ENCODE peak calls at places on chromosomes 5 and 9, in eight cellular contexts. Q is HepG2; P is mammary epithelial cell; C is CD8-positive, alpha-beta T cell; V is upper lobe of right lung; H is right atrium auricular region; A is left ventricle myocardium inferior; J is GM23248. O is an unnamed sample. For H3K4me1, the result is how much of the 10 kb centered on the place peaks cover.

GRCh38 chr5:78795757-78796156 is 147.2 kb upstream of the LHFPL2 start:
- DNase-seq in Q (peak), P (no peak), C (no peak), V (no peak), H (no peak), A (no peak), J (peak), O (no peak)

GRCh38 chr5:28430565-28431178 is 1392.3 kb upstream of the CDH9 start:
- DNase-seq in Q (no peak), P (no peak), C (no peak), V (no peak), H (no peak), A (no peak), J (no peak), O (no peak)

GRCh38 chr5:149834246-149834855 is 104.2 kb downstream of the PPARGC1B start:
- DNase-seq in Q (peak), P (peak), C (no peak), V (no peak), H (peak), A (no peak), J (peak), O (no peak)

GRCh38 chr5:112878760-112879159 is 17.7 kb downstream of the SRP19 start:
- DNase-seq in Q (no peak), P (peak), C (no peak), V (no peak), H (no peak), A (no peak), J (no peak), O (no peak)

GRCh38 chr9:23779220-23779619 is 46.8 kb downstream of the ELAVL2 start:
- DNase-seq in Q (no peak), P (no peak), C (no peak), V (no peak), H (no peak), A (no peak), J (no peak), O (no peak)

GRCh38 chr9:3299872-3300271 is 225.9 kb downstream of the RFX3 start:
- DNase-seq in Q (no peak), P (no peak), C (no peak), V (no peak), H (no peak), A (no peak), J (no peak), O (no peak)

GRCh38 chr9:134208310-134208841 is 44.0 kb upstream of the RNU6ATAC start:
- DNase-seq in Q (no peak), P (no peak), C (no peak), V (peak), H (no peak), A (peak), J (no peak), O (no peak)

GRCh38 chr5:77761606-77762005 is 14.5 kb downstream of the TBCA start:
- DNase-seq in Q (no peak), P (no peak), C (no peak), V (no peak), H (no peak), A (no peak), J (no peak), O (no peak)

GRCh38 chr5:52466749-52467148 is 321.0 kb upstream of the ITGA1 start:
- DNase-seq in Q (no peak), P (no peak), C (no peak), V (no peak), H (no peak), A (no peak), J (no peak), O (no peak)

DNA sequence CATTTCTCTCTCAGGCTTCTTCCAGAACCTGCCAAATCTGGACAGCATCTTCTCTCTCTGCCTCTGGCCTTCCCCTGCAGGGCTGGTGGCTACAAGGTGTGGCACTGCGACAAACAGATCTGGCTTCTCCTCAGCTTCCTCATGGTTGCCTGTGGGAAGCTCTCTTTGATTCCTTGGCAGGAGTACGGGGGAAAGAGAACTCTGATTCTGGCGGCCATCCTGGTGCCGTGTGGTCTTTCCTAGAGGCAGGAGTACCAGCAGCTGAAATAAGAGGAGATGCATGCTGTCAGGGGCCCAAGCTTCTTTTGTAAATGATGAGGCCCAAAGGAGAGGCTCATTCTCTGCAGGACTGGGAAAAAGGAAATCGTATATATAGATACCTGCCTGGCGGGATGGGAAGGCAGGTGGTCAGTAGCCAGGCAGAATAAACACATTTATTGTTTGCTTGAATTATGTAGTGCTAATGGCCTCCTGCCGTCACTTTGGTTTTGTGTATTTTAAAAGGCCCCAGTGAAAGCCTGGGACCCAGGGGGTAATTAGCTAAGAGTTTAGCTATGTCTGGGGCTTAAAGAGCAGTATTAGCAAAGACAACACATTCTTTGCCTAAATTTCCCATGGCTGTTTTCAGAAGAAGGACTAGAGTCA is at the start of gene CER1:
- DNase-seq in Q (no peak), P (no peak), C (no peak), V (no peak), H (no peak), A (no peak), J (no peak), O (no peak)
- H3K4me3 ChIP-seq in Q (no peak), P (no peak), C (no peak), V (no peak), H (no peak), A (no peak), J (no peak), O (no peak)

DNA sequence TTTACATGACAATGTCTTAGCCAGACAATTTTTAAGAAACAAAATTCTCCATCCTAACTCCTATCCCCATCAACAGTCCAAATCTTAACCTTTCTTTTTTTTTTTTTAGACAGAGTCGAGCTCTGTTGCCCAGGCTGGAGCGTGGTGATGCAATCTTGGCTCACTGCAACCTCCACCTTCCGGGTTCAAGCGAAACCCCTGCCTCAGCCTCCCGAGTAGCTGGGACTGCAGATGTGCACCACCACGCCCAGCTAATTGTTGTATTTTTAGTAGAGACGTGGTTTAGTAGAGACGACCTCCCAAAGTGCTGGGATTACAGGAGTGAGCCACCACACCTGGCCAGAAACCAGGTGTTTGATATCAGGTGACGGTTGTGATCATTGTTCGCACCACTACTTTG is 10.2 kb downstream of the ABL1 start:
- DNase-seq in Q (no peak), P (no peak), C (no peak), V (no peak), H (peak), A (no peak), J (no peak), O (no peak)
- H3K4me1 ChIP-seq in Q (under half), P (under half), C (under half), V (half or more), H (under half), A (half or more), J (half or more), O (half or more)

GRCh38 chr5:37206733-37207132 is 42.4 kb downstream of the CPLANE1 start:
- DNase-seq in Q (no peak), P (no peak), C (no peak), V (no peak), H (no peak), A (no peak), J (peak), O (no peak)
- H3K4me3 ChIP-seq in Q (no peak), P (no peak), C (no peak), V (no peak), H (no peak), A (no peak), J (no peak), O (no peak)

GRCh38 chr9:32385885-32386283 is 1.4 kb downstream of the ACO1 start:
- DNase-seq in Q (no peak), P (no peak), C (no peak), V (no peak), H (no peak), A (no peak), J (no peak), O (no peak)

GRCh38 chr9:32384002-32384363 is 460 bp upstream of the ACO1 start:
- DNase-seq in Q (no peak), P (peak), C (no peak), V (no peak), H (no peak), A (no peak), J (peak), O (no peak)

GRCh38 chr9:32385135-32385884 is 867 bp downstream of the ACO1 start:
- DNase-seq in Q (no peak), P (no peak), C (no peak), V (no peak), H (no peak), A (no peak), J (peak), O (no peak)

GRCh38 chr9:32382582-32383320 is 1.7 kb upstream of the ACO1 start:
- DNase-seq in Q (no peak), P (no peak), C (no peak), V (no peak), H (no peak), A (no peak), J (no peak), O (no peak)

GRCh38 chr9:32384364-32385134 is at the start of gene ACO1:
- DNase-seq in Q (peak), P (peak), C (peak), V (peak), H (peak), A (peak), J (peak), O (peak)
- H3K4me1 ChIP-seq in Q (under half), P (under half), C (under half), V (under half), H (under half), A (under half), J (under half), O (under half)

DNA sequence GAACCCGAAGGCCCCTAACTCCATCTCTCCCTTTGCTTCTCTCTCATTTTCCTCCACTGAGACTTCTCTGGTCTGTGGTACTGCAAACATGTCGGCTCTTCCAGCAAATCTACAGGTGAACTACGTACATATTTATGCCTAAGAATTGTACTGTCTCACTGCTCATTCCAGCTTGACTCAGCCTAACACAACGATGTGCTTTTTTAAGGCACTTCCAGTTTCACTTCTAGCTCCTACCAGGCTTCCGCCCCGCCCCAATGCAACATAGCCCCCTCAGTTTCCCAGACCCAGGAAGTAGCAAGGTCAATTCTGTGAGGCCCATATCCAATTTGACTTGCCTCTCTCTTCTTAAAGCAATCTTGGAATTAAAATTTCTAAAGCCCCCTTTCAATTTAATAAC is 70.8 kb upstream of the RNF38 start:
- DNase-seq in Q (no peak), P (peak), C (no peak), V (peak), H (no peak), A (peak), J (peak), O (peak)
- H3K4me3 ChIP-seq in Q (no peak), P (peak), C (peak), V (peak), H (peak), A (peak), J (peak), O (peak)

O was measured in tibial artery.